ENCODE peak calls at places on chromosome 21, in four cellular contexts. L is K562, X is HCT116, Q is HepG2. I is an unnamed sample.

GRCh38 chr21:34133802-34134201 is 60.4 kb downstream of the MRPS6 start:
- DNase-seq in X (no peak), L (peak), Q (no peak), I (no peak)

GRCh38 chr21:22791986-22792560 is 1793.9 kb downstream of the NCAM2 start:
- DNase-seq in X (no peak), L (peak), Q (peak), I (peak)

GRCh38 chr21:46437511-46437910 is 21.2 kb upstream of the DIP2A start:
- DNase-seq in Q (no peak), L (no peak), X (no peak), I (no peak)

GRCh38 chr21:33541105-33541711 is 709 bp downstream of the GART start:
- DNase-seq in L (no peak), Q (peak), X (no peak), I (peak)

GRCh38 chr21:39610705-39611104 is 2.0 kb upstream of the B3GALT5 start:
- DNase-seq in X (no peak), Q (peak), L (no peak), I (no peak)

GRCh38 chr21:19807231-19807630 is 1191.0 kb upstream of the NCAM2 start:
- DNase-seq in Q (no peak), X (no peak), L (no peak), I (no peak)

GRCh38 chr21:37202221-37202805 is 64.8 kb downstream of the VPS26C start:
- DNase-seq in L (no peak), X (no peak), Q (no peak), I (no peak)

GRCh38 chr21:36706951-36707762 is 8.2 kb downstream of the SIM2 start:
- DNase-seq in X (no peak), Q (no peak), L (no peak), I (no peak)

GRCh38 chr21:33866851-33867250 is 48.8 kb downstream of the ATP5PO start:
- DNase-seq in X (no peak), L (no peak), Q (no peak), I (no peak)

GRCh38 chr21:34094949-34095348 is 21.6 kb downstream of the MRPS6 start:
- DNase-seq in X (no peak), L (no peak), Q (no peak), I (no peak)

GRCh38 chr21:38478782-38479181 is 19.5 kb downstream of the ERG start:
- DNase-seq in L (no peak), X (no peak), Q (no peak), I (no peak)

GRCh38 chr21:35220301-35220700 is 171.2 kb upstream of the RUNX1 start:
- DNase-seq in X (no peak), Q (no peak), L (no peak), I (no peak)

GRCh38 chr21:22136770-22137169 is 1138.6 kb downstream of the NCAM2 start:
- DNase-seq in Q (no peak), L (no peak), X (no peak), I (no peak)

GRCh38 chr21:40254540-40255455 is 387.6 kb downstream of the PCP4 start:
- DNase-seq in Q (no peak), L (no peak), X (no peak), I (no peak)

GRCh38 chr21:46431448-46431847 is 27.2 kb upstream of the DIP2A start:
- DNase-seq in Q (no peak), X (no peak), L (no peak), I (no peak)

GRCh38 chr21:34970566-34970965 is 78.5 kb downstream of the RUNX1 start:
- DNase-seq in L (no peak), Q (no peak), X (no peak), I (no peak)

GRCh38 chr21:25421327-25422028 is 185.8 kb downstream of the MRPL39 start:
- DNase-seq in Q (no peak), X (no peak), L (no peak), I (peak)

GRCh38 chr21:26513212-26513611 is 59.9 kb downstream of the CYYR1 start:
- DNase-seq in X (no peak), L (no peak), Q (no peak), I (no peak)

GRCh38 chr21:46363698-46364097 is 39.7 kb downstream of the PCNT start:
- DNase-seq in L (no peak), X (no peak), Q (no peak), I (no peak)

GRCh38 chr21:41316641-41317392 is at the start of gene FAM3B:
- DNase-seq in X (no peak), Q (no peak), L (no peak), I (no peak)

GRCh38 chr21:31220567-31220966 is 123.5 kb downstream of the TIAM1 start:
- DNase-seq in L (no peak), Q (peak), X (no peak), I (no peak)

GRCh38 chr21:29376556-29376955 is 77.8 kb downstream of the BACH1 start:
- DNase-seq in X (peak), Q (peak), L (peak), I (no peak)
- TF ChIP-seq CTCF in X (peak), Q (peak), L (peak), I (peak)

GRCh38 chr21:14543983-14544382 is 2.1 kb downstream of the SAMSN1 start:
- DNase-seq in L (no peak), X (no peak), Q (no peak), I (no peak)
- TF ChIP-seq TCF7L2 in L (no peak), X (no peak), Q (no peak), I (no peak)

DNA sequence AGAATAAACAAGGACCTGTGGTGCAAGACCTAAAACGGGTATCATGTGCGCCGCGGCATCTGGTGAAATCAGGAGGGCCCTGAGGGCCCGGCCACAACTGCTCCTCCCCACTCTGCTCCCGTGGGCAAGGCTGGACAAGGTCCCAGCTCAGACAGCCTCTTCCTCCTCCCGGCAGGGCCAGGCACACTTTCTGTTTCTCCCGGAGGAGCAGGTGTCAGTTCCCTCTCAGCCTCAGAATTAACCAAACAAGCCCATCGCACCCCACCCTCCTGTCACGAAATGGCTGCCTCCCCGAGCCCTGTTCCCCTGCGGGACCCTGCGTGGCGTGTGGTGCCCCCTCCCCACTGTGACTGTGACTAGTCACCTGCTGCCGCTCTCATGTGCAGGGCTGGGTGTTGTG is 15.2 kb downstream of the PTTG1IP start:
- DNase-seq in Q (no peak), X (no peak), L (no peak), I (no peak)
- TF ChIP-seq CTCF in Q (no peak), X (no peak), L (no peak), I (no peak)

DNA sequence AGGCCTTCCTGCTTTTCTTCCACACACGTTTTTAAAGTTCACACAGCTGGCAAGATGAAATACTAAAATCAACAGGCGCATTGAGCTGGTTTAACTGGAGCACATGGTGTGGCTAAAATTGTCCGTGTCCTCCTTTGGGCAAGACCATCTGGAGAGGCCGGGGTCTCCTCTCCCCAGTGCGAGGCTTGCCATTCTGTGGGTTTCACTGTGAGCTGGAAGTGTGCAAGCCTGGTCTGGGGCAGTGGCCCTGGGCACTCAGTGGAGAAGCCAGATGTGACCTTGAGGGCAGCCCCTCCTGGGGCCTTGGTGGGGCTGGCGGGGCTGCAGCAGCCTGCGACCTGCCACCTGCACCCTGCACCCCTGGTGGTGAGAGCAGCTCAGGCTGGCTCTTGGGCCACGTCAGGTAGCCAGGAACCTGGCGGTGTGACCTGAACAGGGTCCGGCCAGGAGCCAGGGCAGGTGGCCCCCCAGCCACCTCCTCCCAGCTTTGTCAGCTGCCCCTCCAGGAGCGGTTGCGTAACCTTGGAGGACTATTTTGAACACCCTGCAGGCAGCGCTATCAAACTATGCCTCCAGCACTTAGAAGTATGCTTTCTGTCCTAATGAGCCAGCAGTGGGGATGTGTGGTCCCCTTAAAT is 52.4 kb downstream of the SLC37A1 start:
- DNase-seq in Q (no peak), X (no peak), L (no peak), I (no peak)
- TF ChIP-seq TCF7L2 in Q (no peak), X (no peak), L (no peak), I (no peak)

DNA sequence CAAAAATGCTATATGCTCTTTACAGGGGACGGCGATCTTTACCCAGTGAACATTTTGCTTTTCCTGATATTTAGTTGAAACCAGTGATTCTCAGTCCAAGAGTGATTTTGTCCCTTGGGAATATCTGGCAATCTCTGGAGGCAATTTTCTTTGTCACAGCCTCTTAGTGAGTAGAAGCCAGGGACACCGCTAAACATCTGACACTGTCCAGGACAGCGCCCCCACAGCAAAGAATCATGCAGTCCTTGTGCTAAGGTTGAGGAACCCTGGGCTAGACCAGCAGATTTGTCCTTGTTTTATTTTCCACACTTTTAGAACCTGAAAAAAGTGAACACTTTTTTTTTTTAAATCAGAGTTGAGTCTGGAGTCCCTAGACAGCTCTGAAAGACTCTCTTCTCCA is 13.1 kb downstream of the EVA1C start:
- DNase-seq in X (no peak), L (no peak), Q (no peak), I (no peak)
- TF ChIP-seq CTCF in X (peak), L (peak), Q (peak), I (peak)

GRCh38 chr21:15010645-15011044 is 54.2 kb downstream of the NRIP1 start:
- DNase-seq in X (no peak), Q (no peak), L (no peak), I (no peak)
- TF ChIP-seq TCF7L2 in X (no peak), Q (no peak), L (no peak), I (no peak)

DNA sequence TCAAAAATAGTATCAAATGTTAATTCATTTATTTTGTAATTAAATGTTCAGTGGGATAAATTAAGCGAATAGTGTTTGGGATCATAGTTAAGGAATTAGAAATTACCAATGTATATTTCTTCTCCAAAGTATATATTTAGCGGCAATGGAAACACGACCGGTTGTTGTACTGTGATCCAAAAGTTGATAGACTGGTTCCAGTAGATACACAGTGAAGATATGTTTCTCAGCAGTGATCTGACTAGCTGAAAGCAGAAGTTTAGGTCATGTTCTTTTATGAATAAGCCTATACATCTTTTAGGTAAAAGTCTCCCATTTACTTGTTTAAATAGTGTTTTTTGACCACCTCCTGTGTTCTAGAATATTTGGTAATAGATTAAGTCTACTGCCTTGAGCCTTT is 8.8 kb downstream of the USP16 start:
- DNase-seq in L (no peak), X (no peak), Q (no peak), I (no peak)
- TF ChIP-seq CTCF in L (no peak), X (no peak), Q (no peak), I (no peak)

I was measured in Panc1.